ENCODE peak calls at places on chromosome 9, in eight cellular contexts. One of them, this sample, is unnamed.

GRCh38 chr9:97075289-97075870 is 36.4 kb upstream of the CTSV start:
- DNase-seq in GM23248: no peak
- DNase-seq in midbrain: no peak
- DNase-seq in stimulated activated CD4-positive, alpha-beta T cell treated with anti-CD3 and anti-CD28 coated beads, Interleukin-2, amount 100 ng/mL, for 48 hours: no peak
- DNase-seq in PC-3: no peak
- DNase-seq in effector CD8-positive, alpha-beta T cell: no peak
- DNase-seq in fibroblast of the aortic adventitia: no peak
- DNase-seq in erythroblast: no peak
- DNase-seq in this sample: no peak

GRCh38 chr9:120331913-120332312 is 248.1 kb downstream of the CDK5RAP2 start:
- DNase-seq in GM23248: peak; percentile 31
- DNase-seq in midbrain: no peak
- DNase-seq in stimulated activated CD4-positive, alpha-beta T cell treated with anti-CD3 and anti-CD28 coated beads, Interleukin-2, amount 100 ng/mL, for 48 hours: no peak
- DNase-seq in PC-3: no peak
- DNase-seq in effector CD8-positive, alpha-beta T cell: no peak
- DNase-seq in fibroblast of the aortic adventitia: peak; percentile 50
- DNase-seq in erythroblast: no peak
- DNase-seq in this sample: no peak

GRCh38 chr9:124270504-124271335 is 13.0 kb downstream of the NEK6 start:
- DNase-seq in GM23248: peak; percentile 29
- DNase-seq in midbrain: no peak
- DNase-seq in stimulated activated CD4-positive, alpha-beta T cell treated with anti-CD3 and anti-CD28 coated beads, Interleukin-2, amount 100 ng/mL, for 48 hours: no peak
- DNase-seq in PC-3: no peak
- DNase-seq in effector CD8-positive, alpha-beta T cell: no peak
- DNase-seq in fibroblast of the aortic adventitia: peak; percentile 78
- DNase-seq in erythroblast: no peak
- DNase-seq in this sample: no peak

GRCh38 chr9:105044458-105044857 is 116.5 kb upstream of the ABCA1 start:
- DNase-seq in GM23248: no peak
- DNase-seq in midbrain: peak; percentile 36
- DNase-seq in stimulated activated CD4-positive, alpha-beta T cell treated with anti-CD3 and anti-CD28 coated beads, Interleukin-2, amount 100 ng/mL, for 48 hours: no peak
- DNase-seq in PC-3: no peak
- DNase-seq in effector CD8-positive, alpha-beta T cell: no peak
- DNase-seq in fibroblast of the aortic adventitia: no peak
- DNase-seq in erythroblast: no peak
- DNase-seq in this sample: no peak

GRCh38 chr9:123597926-123598556 is 242.0 kb downstream of the CRB2 start:
- DNase-seq in GM23248: no peak
- DNase-seq in midbrain: no peak
- DNase-seq in stimulated activated CD4-positive, alpha-beta T cell treated with anti-CD3 and anti-CD28 coated beads, Interleukin-2, amount 100 ng/mL, for 48 hours: no peak
- DNase-seq in PC-3: no peak
- DNase-seq in effector CD8-positive, alpha-beta T cell: no peak
- DNase-seq in fibroblast of the aortic adventitia: no peak
- DNase-seq in erythroblast: no peak
- DNase-seq in this sample: no peak

GRCh38 chr9:116073826-116074225 is 79.8 kb upstream of the PAPPA start:
- DNase-seq in GM23248: peak; percentile 96
- DNase-seq in midbrain: no peak
- DNase-seq in stimulated activated CD4-positive, alpha-beta T cell treated with anti-CD3 and anti-CD28 coated beads, Interleukin-2, amount 100 ng/mL, for 48 hours: no peak
- DNase-seq in PC-3: peak; percentile 64
- DNase-seq in effector CD8-positive, alpha-beta T cell: no peak
- DNase-seq in fibroblast of the aortic adventitia: peak; percentile 73
- DNase-seq in erythroblast: no peak
- DNase-seq in this sample: peak; percentile 73

GRCh38 chr9:128877852-128878251 is 3.9 kb downstream of the KYAT1 start:
- DNase-seq in GM23248: no peak
- DNase-seq in midbrain: no peak
- DNase-seq in stimulated activated CD4-positive, alpha-beta T cell treated with anti-CD3 and anti-CD28 coated beads, Interleukin-2, amount 100 ng/mL, for 48 hours: no peak
- DNase-seq in PC-3: no peak
- DNase-seq in effector CD8-positive, alpha-beta T cell: no peak
- DNase-seq in fibroblast of the aortic adventitia: no peak
- DNase-seq in erythroblast: peak; percentile 29
- DNase-seq in this sample: no peak

GRCh38 chr9:6552738-6553121 is 92.8 kb downstream of the GLDC start:
- DNase-seq in GM23248: peak; percentile 42
- DNase-seq in midbrain: no peak
- DNase-seq in stimulated activated CD4-positive, alpha-beta T cell treated with anti-CD3 and anti-CD28 coated beads, Interleukin-2, amount 100 ng/mL, for 48 hours: no peak
- DNase-seq in PC-3: no peak
- DNase-seq in effector CD8-positive, alpha-beta T cell: no peak
- DNase-seq in fibroblast of the aortic adventitia: peak; percentile 32
- DNase-seq in erythroblast: no peak
- DNase-seq in this sample: no peak

GRCh38 chr9:36949470-36949869 is 84.6 kb downstream of the PAX5 start:
- DNase-seq in GM23248: no peak
- DNase-seq in midbrain: no peak
- DNase-seq in stimulated activated CD4-positive, alpha-beta T cell treated with anti-CD3 and anti-CD28 coated beads, Interleukin-2, amount 100 ng/mL, for 48 hours: no peak
- DNase-seq in PC-3: no peak
- DNase-seq in effector CD8-positive, alpha-beta T cell: no peak
- DNase-seq in fibroblast of the aortic adventitia: no peak
- DNase-seq in erythroblast: no peak
- DNase-seq in this sample: no peak

GRCh38 chr9:108756746-108757490 is 98.9 kb downstream of the ACTL7B start:
- DNase-seq in GM23248: no peak
- DNase-seq in midbrain: no peak
- DNase-seq in stimulated activated CD4-positive, alpha-beta T cell treated with anti-CD3 and anti-CD28 coated beads, Interleukin-2, amount 100 ng/mL, for 48 hours: no peak
- DNase-seq in PC-3: peak; percentile 46
- DNase-seq in effector CD8-positive, alpha-beta T cell: no peak
- DNase-seq in fibroblast of the aortic adventitia: no peak
- DNase-seq in erythroblast: no peak
- DNase-seq in this sample: no peak

GRCh38 chr9:93451762-93452709 is 551 bp downstream of the FAM120A start:
- DNase-seq in GM23248: peak; percentile 78
- DNase-seq in midbrain: peak; percentile 36
- DNase-seq in stimulated activated CD4-positive, alpha-beta T cell treated with anti-CD3 and anti-CD28 coated beads, Interleukin-2, amount 100 ng/mL, for 48 hours: peak; percentile 38
- DNase-seq in PC-3: peak; percentile 16
- DNase-seq in effector CD8-positive, alpha-beta T cell: no peak
- DNase-seq in fibroblast of the aortic adventitia: peak; percentile 32
- DNase-seq in erythroblast: peak; percentile 72
- DNase-seq in this sample: peak; percentile 33

GRCh38 chr9:126117631-126118030 is 209.0 kb upstream of the MVB12B start:
- DNase-seq in GM23248: no peak
- DNase-seq in midbrain: no peak
- DNase-seq in stimulated activated CD4-positive, alpha-beta T cell treated with anti-CD3 and anti-CD28 coated beads, Interleukin-2, amount 100 ng/mL, for 48 hours: no peak
- DNase-seq in PC-3: no peak
- DNase-seq in effector CD8-positive, alpha-beta T cell: no peak
- DNase-seq in fibroblast of the aortic adventitia: no peak
- DNase-seq in erythroblast: no peak
- DNase-seq in this sample: no peak

GRCh38 chr9:121929893-121930875 is 162.9 kb downstream of the TTLL11 start:
- DNase-seq in GM23248: no peak
- DNase-seq in midbrain: no peak
- DNase-seq in stimulated activated CD4-positive, alpha-beta T cell treated with anti-CD3 and anti-CD28 coated beads, Interleukin-2, amount 100 ng/mL, for 48 hours: no peak
- DNase-seq in PC-3: no peak
- DNase-seq in effector CD8-positive, alpha-beta T cell: no peak
- DNase-seq in fibroblast of the aortic adventitia: no peak
- DNase-seq in erythroblast: no peak
- DNase-seq in this sample: no peak

GRCh38 chr9:116369706-116370105 is 216.1 kb downstream of the PAPPA start:
- DNase-seq in GM23248: no peak
- DNase-seq in midbrain: no peak
- DNase-seq in stimulated activated CD4-positive, alpha-beta T cell treated with anti-CD3 and anti-CD28 coated beads, Interleukin-2, amount 100 ng/mL, for 48 hours: no peak
- DNase-seq in PC-3: no peak
- DNase-seq in effector CD8-positive, alpha-beta T cell: no peak
- DNase-seq in fibroblast of the aortic adventitia: no peak
- DNase-seq in erythroblast: no peak
- DNase-seq in this sample: no peak

GRCh38 chr9:136656795-136657611 is 5.7 kb upstream of the EGFL7 start:
- DNase-seq in GM23248: no peak
- DNase-seq in midbrain: no peak
- DNase-seq in stimulated activated CD4-positive, alpha-beta T cell treated with anti-CD3 and anti-CD28 coated beads, Interleukin-2, amount 100 ng/mL, for 48 hours: no peak
- DNase-seq in PC-3: no peak
- DNase-seq in effector CD8-positive, alpha-beta T cell: no peak
- DNase-seq in fibroblast of the aortic adventitia: no peak
- DNase-seq in erythroblast: no peak
- DNase-seq in this sample: no peak

GRCh38 chr9:4297795-4298254 is 2.0 kb downstream of the GLIS3 start:
- DNase-seq in GM23248: peak; percentile 81
- DNase-seq in midbrain: peak; percentile 62
- DNase-seq in stimulated activated CD4-positive, alpha-beta T cell treated with anti-CD3 and anti-CD28 coated beads, Interleukin-2, amount 100 ng/mL, for 48 hours: no peak
- DNase-seq in PC-3: peak; percentile 57
- DNase-seq in effector CD8-positive, alpha-beta T cell: peak; percentile 31
- DNase-seq in fibroblast of the aortic adventitia: peak; percentile 71
- DNase-seq in erythroblast: peak; percentile 10
- DNase-seq in this sample: peak; percentile 79

GRCh38 chr9:81237565-81238231 is 451.6 kb downstream of the TLE1 start:
- DNase-seq in GM23248: no peak
- DNase-seq in midbrain: no peak
- DNase-seq in stimulated activated CD4-positive, alpha-beta T cell treated with anti-CD3 and anti-CD28 coated beads, Interleukin-2, amount 100 ng/mL, for 48 hours: no peak
- DNase-seq in PC-3: peak; percentile 48
- DNase-seq in effector CD8-positive, alpha-beta T cell: no peak
- DNase-seq in fibroblast of the aortic adventitia: no peak
- DNase-seq in erythroblast: no peak
- DNase-seq in this sample: no peak

GRCh38 chr9:5813837-5814236 is 19.1 kb downstream of the ERMP1 start:
- DNase-seq in GM23248: no peak
- DNase-seq in midbrain: no peak
- DNase-seq in stimulated activated CD4-positive, alpha-beta T cell treated with anti-CD3 and anti-CD28 coated beads, Interleukin-2, amount 100 ng/mL, for 48 hours: no peak
- DNase-seq in PC-3: peak; percentile 37
- DNase-seq in effector CD8-positive, alpha-beta T cell: no peak
- DNase-seq in fibroblast of the aortic adventitia: no peak
- DNase-seq in erythroblast: no peak
- DNase-seq in this sample: no peak

GRCh38 chr9:133880136-133880535 is 112.0 kb downstream of the VAV2 start:
- DNase-seq in GM23248: no peak
- DNase-seq in midbrain: no peak
- DNase-seq in stimulated activated CD4-positive, alpha-beta T cell treated with anti-CD3 and anti-CD28 coated beads, Interleukin-2, amount 100 ng/mL, for 48 hours: no peak
- DNase-seq in PC-3: no peak
- DNase-seq in effector CD8-positive, alpha-beta T cell: no peak
- DNase-seq in fibroblast of the aortic adventitia: no peak
- DNase-seq in erythroblast: no peak
- DNase-seq in this sample: no peak

GRCh38 chr9:137168907-137169763 is 716 bp downstream of the LRRC26 start:
- DNase-seq in GM23248: peak; percentile 66
- DNase-seq in midbrain: no peak
- DNase-seq in stimulated activated CD4-positive, alpha-beta T cell treated with anti-CD3 and anti-CD28 coated beads, Interleukin-2, amount 100 ng/mL, for 48 hours: no peak
- DNase-seq in PC-3: peak; percentile 69
- DNase-seq in effector CD8-positive, alpha-beta T cell: no peak
- DNase-seq in fibroblast of the aortic adventitia: peak; percentile 15
- DNase-seq in erythroblast: peak; percentile 72
- DNase-seq in this sample: no peak

GRCh38 chr9:68931821-68932220 is 82.1 kb downstream of the PRKACG start:
- DNase-seq in GM23248: no peak
- DNase-seq in midbrain: no peak
- DNase-seq in stimulated activated CD4-positive, alpha-beta T cell treated with anti-CD3 and anti-CD28 coated beads, Interleukin-2, amount 100 ng/mL, for 48 hours: no peak
- DNase-seq in PC-3: no peak
- DNase-seq in effector CD8-positive, alpha-beta T cell: no peak
- DNase-seq in fibroblast of the aortic adventitia: no peak
- DNase-seq in erythroblast: no peak
- DNase-seq in this sample: no peak

GRCh38 chr9:2817987-2818386 is 25.9 kb downstream of the PUM3 start:
- DNase-seq in GM23248: peak; percentile 78
- DNase-seq in midbrain: no peak
- DNase-seq in stimulated activated CD4-positive, alpha-beta T cell treated with anti-CD3 and anti-CD28 coated beads, Interleukin-2, amount 100 ng/mL, for 48 hours: no peak
- DNase-seq in PC-3: no peak
- DNase-seq in effector CD8-positive, alpha-beta T cell: no peak
- DNase-seq in fibroblast of the aortic adventitia: peak; percentile 98
- DNase-seq in erythroblast: no peak
- DNase-seq in this sample: peak; percentile 93

GRCh38 chr9:96020822-96021615 is 145.5 kb downstream of the ERCC6L2 start:
- DNase-seq in GM23248: peak; percentile 55
- DNase-seq in midbrain: peak; percentile 38
- DNase-seq in stimulated activated CD4-positive, alpha-beta T cell treated with anti-CD3 and anti-CD28 coated beads, Interleukin-2, amount 100 ng/mL, for 48 hours: peak; percentile 30
- DNase-seq in PC-3: no peak
- DNase-seq in effector CD8-positive, alpha-beta T cell: no peak
- DNase-seq in fibroblast of the aortic adventitia: peak; percentile 13
- DNase-seq in erythroblast: peak; percentile 12
- DNase-seq in this sample: no peak

GRCh38 chr9:35691325-35691631 is 1.6 kb upstream of the TPM2 start:
- DNase-seq in GM23248: no peak
- DNase-seq in midbrain: no peak
- DNase-seq in stimulated activated CD4-positive, alpha-beta T cell treated with anti-CD3 and anti-CD28 coated beads, Interleukin-2, amount 100 ng/mL, for 48 hours: no peak
- DNase-seq in PC-3: peak; percentile 7
- DNase-seq in effector CD8-positive, alpha-beta T cell: no peak
- DNase-seq in fibroblast of the aortic adventitia: no peak
- DNase-seq in erythroblast: no peak
- DNase-seq in this sample: no peak

This sample was measured in AG10803.